ENCODE peak calls at places on chromosome 22, in four cellular contexts. C, V, Q and O are unnamed samples. For H3K4me1, the result is how much of the 10 kb centered on the place peaks cover.

GRCh38 chr22:47593291-47593690 is 830.8 kb downstream of the TBC1D22A start:
- DNase-seq in C (no peak), V (no peak), Q (no peak), O (no peak)

GRCh38 chr22:45864959-45865496 is 111.9 kb downstream of the WNT7B start:
- DNase-seq in C (no peak), V (no peak), Q (no peak), O (peak)

GRCh38 chr22:50613291-50613981 is 12.8 kb downstream of the MAPK8IP2 start:
- DNase-seq in C (no peak), V (peak), Q (peak), O (peak)

GRCh38 chr22:43014062-43014875 is 680 bp downstream of the PACSIN2 start:
- DNase-seq in C (no peak), V (peak), Q (peak), O (peak)

GRCh38 chr22:26462971-26463661 is 20.5 kb downstream of the HPS4 start:
- DNase-seq in C (no peak), V (no peak), Q (no peak), O (no peak)

GRCh38 chr22:25111579-25112517 is 87.8 kb upstream of the CRYBB3 start:
- DNase-seq in C (peak), V (peak), Q (no peak), O (peak)

GRCh38 chr22:50486561-50487289 is at the start of gene MIOX:
- DNase-seq in C (no peak), V (no peak), Q (peak), O (no peak)

GRCh38 chr22:50713571-50714056 is 24.4 kb upstream of the ACR start:
- DNase-seq in C (no peak), V (no peak), Q (no peak), O (no peak)

GRCh38 chr22:27801197-27801615 is 350 bp downstream of the MN1 start:
- DNase-seq in C (no peak), V (peak), Q (no peak), O (no peak)

GRCh38 chr22:25745341-25746011 is 3.5 kb downstream of the MYO18B start:
- DNase-seq in C (no peak), V (no peak), Q (no peak), O (no peak)

GRCh38 chr22:30753701-30754100 is 59.0 kb downstream of the OSBP2 start:
- DNase-seq in C (no peak), V (no peak), Q (no peak), O (no peak)

GRCh38 chr22:29600846-29601245 is 2.6 kb upstream of the NF2 start:
- DNase-seq in C (no peak), V (no peak), Q (no peak), O (no peak)

GRCh38 chr22:31185056-31185455 is 25.1 kb downstream of the RNF185 start:
- DNase-seq in C (no peak), V (no peak), Q (no peak), O (no peak)

GRCh38 chr22:30313527-30314385 is 13.0 kb downstream of the TBC1D10A start:
- DNase-seq in C (no peak), V (no peak), Q (peak), O (no peak)

GRCh38 chr22:27128461-27129080 is 471.2 kb downstream of the MIAT start:
- DNase-seq in C (no peak), V (no peak), Q (no peak), O (no peak)

GRCh38 chr22:32480238-32480637 is 5.6 kb downstream of the FBXO7 start:
- DNase-seq in C (no peak), V (no peak), Q (no peak), O (no peak)

GRCh38 chr22:33666249-33666648 is 254.0 kb downstream of the LARGE1 start:
- DNase-seq in C (no peak), V (no peak), Q (no peak), O (no peak)

GRCh38 chr22:26990503-26991189 is 333.3 kb downstream of the MIAT start:
- DNase-seq in C (no peak), V (no peak), Q (no peak), O (no peak)

GRCh38 chr22:46575915-46576555 is 38.6 kb upstream of the CELSR1 start:
- DNase-seq in C (no peak), V (peak), Q (peak), O (no peak)

GRCh38 chr22:27561301-27561820 is 240.2 kb downstream of the MN1 start:
- DNase-seq in C (no peak), V (no peak), Q (no peak), O (no peak)

GRCh38 chr22:27809226-27809625 is 7.7 kb upstream of the MN1 start:
- DNase-seq in C (no peak), V (no peak), Q (no peak), O (no peak)

GRCh38 chr22:33579448-33580093 is 340.7 kb downstream of the LARGE1 start:
- DNase-seq in C (no peak), V (peak), Q (no peak), O (no peak)

GRCh38 chr22:26124991-26125725 is 44.1 kb upstream of the SEZ6L start:
- DNase-seq in C (no peak), V (no peak), Q (no peak), O (no peak)

GRCh38 chr22:44276041-44276440 is 36.7 kb downstream of the SHISAL1 start:
- DNase-seq in C (no peak), V (no peak), Q (no peak), O (no peak)
- H3K27ac ChIP-seq in C (no peak), V (no peak), Q (no peak), O (no peak)

GRCh38 chr22:22977479-22978200 is 90.0 kb downstream of the IGLL5 start:
- DNase-seq in C (no peak), V (no peak), Q (no peak), O (no peak)

GRCh38 chr22:22978637-22979036 is 91.0 kb downstream of the IGLL5 start:
- DNase-seq in C (no peak), V (no peak), Q (no peak), O (no peak)

GRCh38 chr22:22974795-22975580 is 87.4 kb downstream of the IGLL5 start:
- DNase-seq in C (no peak), V (no peak), Q (no peak), O (no peak)

GRCh38 chr22:22974156-22974555 is 86.5 kb downstream of the IGLL5 start:
- DNase-seq in C (no peak), V (no peak), Q (no peak), O (no peak)

DNA sequence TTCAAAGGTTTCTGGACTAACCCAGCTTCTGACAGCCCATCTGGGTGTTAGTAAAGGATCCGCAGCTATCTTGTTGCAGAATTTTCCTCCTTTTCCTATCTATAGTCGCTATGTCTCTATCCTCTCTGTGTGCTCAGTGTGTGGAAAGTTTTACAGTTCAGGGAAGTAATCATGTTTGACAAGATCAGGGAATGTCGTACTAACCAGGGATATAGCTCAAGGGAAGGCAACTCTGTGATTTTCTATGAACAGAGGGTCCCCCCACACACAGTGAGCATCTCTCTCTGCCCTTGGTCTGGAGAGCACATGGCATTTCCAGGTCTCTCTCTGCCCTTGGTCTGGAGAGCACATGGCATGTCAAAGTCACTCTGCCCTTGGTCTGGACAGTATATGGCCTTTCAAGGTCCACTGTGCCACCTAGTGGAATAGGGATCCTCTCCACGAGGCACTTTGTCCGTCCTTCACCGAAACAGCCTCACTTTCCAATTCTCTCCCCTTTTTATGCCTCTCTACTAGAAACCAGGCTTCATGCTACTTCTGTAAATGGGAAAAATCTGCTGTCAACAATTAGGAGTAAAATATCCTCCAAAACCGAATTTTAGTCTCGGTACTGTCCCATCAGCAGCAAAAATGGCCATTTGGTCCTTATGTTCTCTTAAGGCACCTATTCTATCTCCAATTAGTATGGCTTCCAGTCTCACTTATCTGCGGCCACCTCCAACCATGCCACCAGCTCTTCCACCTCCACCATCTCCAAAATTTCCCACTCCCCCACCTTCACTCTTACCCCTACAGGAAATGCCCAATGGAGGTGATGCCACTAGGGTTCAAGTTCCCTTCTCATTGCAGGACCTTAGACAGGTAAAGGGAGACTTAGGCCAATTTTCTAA is 88.7 kb downstream of the IGLL5 start:
- DNase-seq in C (no peak), V (no peak), Q (no peak), O (no peak)
- H3K4me1 ChIP-seq in C (under half), V (under half), Q (under half), O (under half)

DNA sequence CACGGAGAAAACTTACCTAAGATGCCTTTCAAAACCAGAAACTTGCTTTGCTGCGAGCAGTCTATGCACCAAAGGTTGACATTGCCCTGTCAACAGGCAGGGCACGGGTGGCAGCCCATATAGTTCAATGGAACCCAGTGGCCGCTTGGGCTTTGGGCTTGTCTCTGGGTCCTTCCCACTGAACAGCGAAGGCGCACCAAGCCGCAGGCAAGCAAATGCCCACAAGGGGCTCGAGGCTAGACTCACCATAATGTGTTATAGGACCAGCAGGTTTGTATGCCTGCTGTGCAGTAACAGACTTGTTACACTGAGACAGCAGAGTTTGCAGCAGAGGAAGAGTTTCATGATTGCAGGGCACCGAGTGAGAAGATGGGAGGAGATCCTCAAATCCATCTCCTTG is 20.3 kb downstream of the CLDN5 start:
- DNase-seq in C (no peak), V (no peak), Q (no peak), O (no peak)
- TF ChIP-seq CTCF in C (no peak), V (no peak), Q (no peak), O (no peak)

GRCh38 chr22:39362932-39363331 is 13.1 kb downstream of the SYNGR1 start:
- DNase-seq in C (no peak), V (no peak), Q (no peak), O (no peak)

GRCh38 chr22:39363751-39364484 is 14.1 kb downstream of the SYNGR1 start:
- DNase-seq in C (no peak), V (no peak), Q (no peak), O (no peak)

GRCh38 chr22:39361495-39361894 is 11.7 kb downstream of the SYNGR1 start:
- DNase-seq in C (no peak), V (no peak), Q (no peak), O (no peak)

GRCh38 chr22:39360674-39361413 is 11.1 kb downstream of the SYNGR1 start:
- DNase-seq in C (no peak), V (no peak), Q (peak), O (no peak)

GRCh38 chr22:39362271-39362670 is 12.5 kb downstream of the SYNGR1 start:
- DNase-seq in C (no peak), V (no peak), Q (no peak), O (no peak)
- H3K27ac ChIP-seq in C (no peak), V (no peak), Q (no peak), O (no peak)

GRCh38 chr22:23763579-23764331 is 965 bp downstream of the C22orf15 start:
- DNase-seq in C (no peak), V (no peak), Q (no peak), O (peak)
- H3K4me1 ChIP-seq in C (under half), V (under half), Q (under half), O (under half)

DNA sequence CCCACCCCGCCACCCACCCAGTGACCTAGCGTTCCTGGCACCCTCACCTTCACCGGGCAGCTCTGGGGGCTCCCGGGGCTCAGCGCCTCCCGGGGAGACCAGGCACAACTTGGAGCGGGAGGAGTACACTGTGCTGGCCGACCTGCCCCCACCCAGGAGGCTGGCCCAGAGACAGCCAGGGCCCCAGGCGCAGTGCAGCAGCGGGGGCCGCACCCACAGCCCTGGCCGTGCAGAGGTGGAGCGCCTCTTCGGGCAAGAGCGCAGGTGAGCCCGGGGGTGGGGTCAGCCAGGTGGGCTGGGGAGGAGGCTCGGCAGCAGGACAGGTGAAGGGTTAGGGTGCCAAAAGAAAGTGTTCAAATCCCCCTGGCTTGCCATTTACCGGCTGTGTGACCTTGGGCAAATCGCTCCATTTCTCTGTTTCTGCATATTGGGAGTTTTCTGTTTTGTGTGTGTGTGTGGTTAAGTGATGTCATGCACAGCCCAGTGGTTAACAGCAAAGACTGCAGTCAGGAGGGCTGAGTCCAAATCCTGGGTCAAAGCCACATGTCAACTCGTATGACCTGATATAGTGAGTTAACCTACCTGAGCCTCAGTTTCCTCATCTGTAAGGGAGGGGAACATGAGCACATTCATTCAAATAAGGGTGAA is 29.5 kb downstream of the TRIOBP start:
- DNase-seq in C (no peak), V (no peak), Q (no peak), O (no peak)
- TF ChIP-seq CTCF in C (no peak), V (no peak), Q (no peak), O (no peak)

GRCh38 chr22:17370036-17370765 is 941 bp downstream of the CECR2 start:
- DNase-seq in C (no peak), V (no peak), Q (no peak), O (no peak)
- H3K27ac ChIP-seq in C (no peak), V (peak), Q (no peak), O (peak)

GRCh38 chr22:20741008-20741633 is 32.8 kb upstream of the SERPIND1 start:
- DNase-seq in C (no peak), V (no peak), Q (no peak), O (no peak)
- H3K4me1 ChIP-seq in C (under half), V (under half), Q (under half), O (under half)

DNA sequence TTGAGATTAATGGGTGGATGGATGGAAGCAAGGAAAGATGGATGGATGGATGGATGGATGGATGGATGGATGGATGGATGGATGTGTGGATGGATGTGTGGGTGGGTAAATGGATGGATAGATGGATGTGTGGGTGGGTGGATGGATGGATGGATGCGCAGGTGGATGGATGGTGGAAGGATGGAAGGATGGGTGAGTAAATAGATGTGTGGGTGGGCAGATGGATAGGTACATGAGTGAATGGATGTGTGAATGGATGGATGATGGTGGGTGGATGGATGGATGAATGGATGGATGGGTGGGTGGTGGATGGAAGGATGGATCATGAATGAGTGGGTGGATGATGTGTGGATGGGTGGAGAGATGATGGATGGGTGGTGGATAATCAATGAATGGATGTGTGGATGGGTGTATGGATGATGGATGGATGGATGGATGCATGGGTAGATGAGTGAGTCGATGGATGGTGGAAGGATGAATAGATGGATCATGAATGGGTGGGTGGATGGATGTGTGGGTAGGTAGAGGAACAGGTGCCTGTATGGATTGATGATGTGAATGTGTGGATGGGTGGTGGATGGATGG is 375.2 kb downstream of the BRD1 start:
- DNase-seq in C (no peak), V (no peak), Q (no peak), O (no peak)
- TF ChIP-seq CTCF in C (no peak), V (no peak), Q (no peak), O (no peak)

GRCh38 chr22:41300661-41301060 is 664 bp upstream of the ZC3H7B start:
- DNase-seq in C (no peak), V (no peak), Q (peak), O (no peak)
- H3K27ac ChIP-seq in C (peak), V (peak), Q (peak), O (peak)